ENCODE peak calls at places on chromosomes 1 and 21, in six cellular contexts. I, J, F, Q, C and Z are unnamed samples.

GRCh38 chr1:47986741-47987140 is 10.4 kb downstream of the TRABD2B start:
- DNase-seq in C (peak; percentile 65), Q (no peak), J (peak; percentile 48), I (no peak), F (peak; percentile 53), Z (no peak)

GRCh38 chr1:236835491-236835890 is 40.4 kb downstream of the MTR start:
- DNase-seq in C (no peak), Q (no peak), I (no peak), J (no peak), F (no peak), Z (no peak)

GRCh38 chr1:18809953-18810899 is 49.2 kb downstream of the TAS1R2 start:
- DNase-seq in Q (no peak), I (no peak), F (no peak), C (no peak), J (no peak), Z (no peak)

GRCh38 chr1:54851928-54852524 is 35.0 kb downstream of the DHCR24 start:
- DNase-seq in J (no peak), Q (no peak), F (no peak), C (no peak), I (no peak), Z (no peak)

GRCh38 chr1:59016390-59016789 is 232.5 kb upstream of the JUN start:
- DNase-seq in J (no peak), F (peak; percentile 31), C (no peak), I (no peak), Q (no peak), Z (peak; percentile 25)

GRCh38 chr1:89675677-89676076 is 42.8 kb downstream of the LRRC8C start:
- DNase-seq in Q (no peak), C (no peak), J (no peak), F (no peak), I (no peak), Z (no peak)

GRCh38 chr1:157399984-157400382 is 152.3 kb downstream of the FCRL5 start:
- DNase-seq in I (no peak), C (no peak), J (no peak), F (no peak), Q (no peak), Z (no peak)

GRCh38 chr1:199855580-199855979 is 171.9 kb upstream of the NR5A2 start:
- DNase-seq in F (peak; percentile 89), J (no peak), I (peak; percentile 72), Q (peak; percentile 63), C (no peak), Z (no peak)

GRCh38 chr1:25472494-25472893 is 41.8 kb downstream of the MACO1 start:
- DNase-seq in J (no peak), F (no peak), C (no peak), I (no peak), Q (no peak), Z (no peak)

GRCh38 chr1:242005866-242006565 is 7.1 kb upstream of the MAP1LC3C start:
- DNase-seq in I (peak; percentile 43), Q (no peak), J (no peak), F (peak; percentile 64), C (no peak), Z (no peak)

GRCh38 chr1:9038881-9039760 is 12.9 kb upstream of the SLC2A7 start:
- DNase-seq in C (peak; percentile 64), I (no peak), Q (no peak), F (peak; percentile 16), J (no peak), Z (no peak)

GRCh38 chr1:226110249-226111108 is 48.0 kb downstream of the H3-3A start:
- DNase-seq in I (peak; percentile 71), C (peak; percentile 92), J (peak; percentile 69), Q (no peak), F (peak; percentile 82), Z (peak; percentile 88)

GRCh38 chr1:23209765-23210164 is 7.5 kb downstream of the HTR1D start:
- DNase-seq in C (no peak), F (no peak), J (no peak), I (no peak), Q (no peak), Z (no peak)

GRCh38 chr1:28871631-28872401 is 42.6 kb upstream of the EPB41 start:
- DNase-seq in J (no peak), I (no peak), F (no peak), C (no peak), Q (no peak), Z (no peak)

GRCh38 chr1:204456826-204457361 is 37.7 kb downstream of the PIK3C2B start:
- DNase-seq in C (no peak), F (no peak), I (no peak), Q (no peak), J (peak; percentile 57), Z (no peak)

GRCh38 chr1:41915786-41916571 is 2.7 kb downstream of the HIVEP3 start:
- DNase-seq in Q (no peak), F (no peak), I (peak; percentile 77), J (no peak), C (no peak), Z (no peak)

GRCh38 chr1:174397261-174397660 is 50.5 kb upstream of the GPR52 start:
- DNase-seq in C (no peak), F (no peak), I (no peak), Q (no peak), J (no peak), Z (no peak)

GRCh38 chr1:161196521-161197451 is 2.1 kb downstream of the ADAMTS4 start:
- DNase-seq in J (peak; percentile 71), Q (no peak), C (peak; percentile 88), I (no peak), F (peak; percentile 95), Z (no peak)

GRCh38 chr1:108016451-108016920 is 51.5 kb upstream of the VAV3 start:
- DNase-seq in Q (no peak), C (peak; percentile 38), I (peak; percentile 61), J (no peak), F (peak; percentile 55), Z (peak; percentile 29)

GRCh38 chr1:247146671-247147070 is 25.1 kb downstream of the ZNF124 start:
- DNase-seq in F (no peak), C (peak; percentile 20), Q (no peak), I (no peak), J (peak; percentile 3), Z (no peak)

GRCh38 chr1:247147781-247148180 is 24.0 kb downstream of the ZNF124 start:
- DNase-seq in F (no peak), J (no peak), Q (no peak), I (no peak), C (no peak), Z (no peak)

GRCh38 chr1:247145279-247145678 is 26.5 kb downstream of the ZNF124 start:
- DNase-seq in F (no peak), C (no peak), Q (no peak), J (no peak), I (no peak), Z (no peak)
- H3K9me3 ChIP-seq in F (peaks cover under 1% of the 10 kb centered on the region), C (no peaks in the 10 kb centered on the region), Q (peaks cover 26% of the 10 kb centered on the region), J (no peaks in the 10 kb centered on the region), I (peaks cover 30% of the 10 kb centered on the region), Z (peaks cover 47% of the 10 kb centered on the region)

DNA sequence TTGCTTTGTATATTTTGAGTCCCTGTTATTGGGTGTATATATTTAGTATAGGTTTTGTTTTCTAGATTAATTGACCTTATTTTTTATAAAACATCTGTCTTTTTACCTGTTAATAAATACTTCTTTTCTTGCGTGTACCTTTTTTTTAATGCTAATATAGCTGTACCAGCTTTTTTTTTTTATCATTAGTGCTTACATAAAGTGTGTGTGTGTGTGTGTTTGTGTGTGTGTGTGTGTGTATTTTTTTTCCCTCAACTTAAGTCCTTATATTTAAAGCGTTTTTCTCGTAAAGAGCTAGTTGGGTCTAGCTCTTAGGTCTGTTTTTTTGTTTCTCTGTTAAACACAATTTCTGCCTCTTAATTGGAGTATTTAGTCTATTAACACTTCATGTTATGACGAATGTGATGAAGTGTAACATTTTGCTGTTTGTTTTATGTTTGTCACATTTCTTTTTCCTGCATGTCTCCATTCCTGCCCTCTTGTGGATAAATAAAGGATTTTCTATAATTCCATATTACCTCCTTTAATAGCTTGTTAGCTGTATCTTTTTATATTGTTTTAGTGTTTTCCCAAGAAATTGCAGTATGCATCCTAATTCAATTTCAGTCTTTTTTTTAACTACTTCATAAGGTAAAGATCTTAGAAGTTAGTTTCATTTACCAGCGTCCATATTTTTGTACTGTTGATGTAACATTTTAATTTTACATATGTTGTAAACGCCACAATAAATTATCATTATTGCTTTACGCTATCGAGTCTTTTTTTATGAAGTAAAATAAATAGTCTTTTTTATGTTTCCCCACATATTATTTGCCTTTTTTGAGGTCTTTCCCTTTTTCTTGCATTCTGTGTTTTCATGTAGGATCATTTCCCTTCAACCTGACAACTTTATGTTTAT is 4.3 kb downstream of the PRMT2 start:
- DNase-seq in F (peak; percentile 64), I (peak; percentile 58), J (no peak), C (peak; percentile 44), Q (no peak), Z (peak; percentile 11)
- TF ChIP-seq EZH2phosphoT487 in F (no peak), I (no peak), J (no peak), C (no peak), Q (no peak), Z (no peak)

DNA sequence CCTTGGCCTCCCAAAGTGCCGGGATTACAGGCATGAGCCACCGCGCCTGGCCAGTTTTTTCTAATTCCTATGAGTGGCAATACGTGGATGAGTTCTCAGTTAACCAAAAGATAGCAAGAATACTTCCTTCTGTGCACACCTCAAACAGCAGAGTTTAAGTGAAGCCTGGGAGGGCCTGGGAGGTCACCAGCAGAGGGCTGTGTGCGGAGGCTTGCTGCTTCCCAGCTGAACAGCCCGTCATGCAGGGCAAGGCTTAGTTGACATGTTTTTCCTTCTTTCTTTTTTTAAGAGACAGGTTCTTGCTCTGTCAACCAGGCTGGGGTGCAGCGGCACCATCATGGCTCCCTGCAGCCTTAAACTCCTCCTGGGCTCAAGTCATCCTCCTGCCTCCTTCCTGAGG is 17.8 kb downstream of the GNG4 start:
- DNase-seq in Q (no peak), F (no peak), I (no peak), J (peak; percentile 38), C (no peak), Z (no peak)
- H2AFZ ChIP-seq in Q (no peak overlapping the region), F (peak overlapping the region; percentile 82), I (no peak overlapping the region), J (peak overlapping the region; percentile 19), C (no peak overlapping the region), Z (no peak overlapping the region)

GRCh38 chr1:2801535-2802291 is at the start of gene TTC34:
- DNase-seq in I (peak; percentile 75), C (peak; percentile 76), F (peak; percentile 18), Q (peak; percentile 36), J (no peak), Z (peak; percentile 40)
- H3K9me3 ChIP-seq in I (no peaks in the 10 kb centered on the region), C (no peaks in the 10 kb centered on the region), F (no peaks in the 10 kb centered on the region), Q (no peaks in the 10 kb centered on the region), J (no peaks in the 10 kb centered on the region), Z (no peaks in the 10 kb centered on the region)

GRCh38 chr1:180930687-180931086 is 18.0 kb downstream of the KIAA1614 start:
- DNase-seq in Q (no peak), I (no peak), J (no peak), C (peak; percentile 86), F (no peak), Z (no peak)
- TF ChIP-seq EZH2phosphoT487 in Q (no peak), I (no peak), J (no peak), C (no peak), F (no peak), Z (no peak)